ENCODE peak calls at places on chromosomes 11 and 22, in nine cellular contexts. H is CD4-positive, CD25-positive, alpha-beta regulatory T cell; G is cardiac muscle cell; M is upper lobe of right lung; Q is PC-9; X is right lobe of liver; I is dorsolateral prefrontal cortex; U is right atrium auricular region; V is tibial artery. P is an unnamed sample.
A peak's percentile ranks its signal among the peaks of the same experiment; 100 is the strongest.

GRCh38 chr11:15968461-15969130 is 387.8 kb downstream of the SOX6 start:
- DNase-seq in H (no peak), G (peak; percentile 34), M (no peak), Q (no peak), X (no peak), I (no peak), U (no peak), V (no peak), P (no peak)

GRCh38 chr11:65210361-65210731 is 28.6 kb downstream of the CAPN1 start:
- DNase-seq in H (no peak), G (no peak), M (no peak), Q (no peak), X (no peak), I (no peak), U (no peak), V (no peak), P (no peak)

GRCh38 chr22:23803001-23803819 is 16.4 kb downstream of the SMARCB1 start:
- DNase-seq in H (no peak), G (no peak), M (no peak), Q (no peak), X (peak; percentile 71), I (no peak), U (no peak), V (no peak), P (no peak)

GRCh38 chr11:134069426-134069921 is 602 bp downstream of the JAM3 start:
- DNase-seq in H (no peak), G (peak; percentile 34), M (no peak), Q (no peak), X (no peak), I (peak; percentile 64), U (no peak), V (no peak), P (no peak)

GRCh38 chr11:93143800-93144199 is 54.0 kb downstream of the SLC36A4 start:
- DNase-seq in H (no peak), G (no peak), M (no peak), Q (no peak), X (no peak), I (no peak), U (no peak), V (no peak), P (no peak)

GRCh38 chr11:61695917-61696316 is 15.7 kb downstream of the DAGLA start:
- DNase-seq in H (peak; percentile 78), G (peak; percentile 69), M (peak; percentile 89), Q (peak; percentile 91), X (peak; percentile 76), I (peak; percentile 76), U (peak; percentile 94), V (peak; percentile 78), P (peak; percentile 93)

GRCh38 chr11:6855971-6856542 is 6.8 kb upstream of the OR10A2 start:
- DNase-seq in H (no peak), G (peak; percentile 6), M (no peak), Q (no peak), X (no peak), I (no peak), U (no peak), V (no peak), P (no peak)

GRCh38 chr22:30646518-30647160 is 11.1 kb downstream of the SLC35E4 start:
- DNase-seq in H (no peak), G (no peak), M (no peak), Q (peak; percentile 4), X (no peak), I (no peak), U (no peak), V (no peak), P (no peak)

GRCh38 chr22:49294656-49295464 is 532.8 kb downstream of the BRD1 start:
- DNase-seq in H (no peak), G (no peak), M (peak; percentile 51), Q (no peak), X (no peak), I (no peak), U (peak; percentile 36), V (peak; percentile 5), P (no peak)

GRCh38 chr11:27174026-27174425 is 133.4 kb downstream of the BBOX1 start:
- DNase-seq in H (no peak), G (no peak), M (no peak), Q (no peak), X (no peak), I (no peak), U (no peak), V (no peak), P (no peak)

GRCh38 chr11:88036701-88037100 is 138.5 kb downstream of the RAB38 start:
- DNase-seq in H (no peak), G (no peak), M (no peak), Q (no peak), X (no peak), I (no peak), U (no peak), V (no peak), P (no peak)

GRCh38 chr11:88039512-88040496 is 135.4 kb downstream of the RAB38 start:
- DNase-seq in H (no peak), G (no peak), M (no peak), Q (no peak), X (no peak), I (no peak), U (no peak), V (no peak), P (no peak)

GRCh38 chr11:88035271-88035670 is 140.0 kb downstream of the RAB38 start:
- DNase-seq in H (no peak), G (no peak), M (no peak), Q (no peak), X (no peak), I (no peak), U (no peak), V (no peak), P (no peak)
- H3K27ac ChIP-seq in H (no peak overlapping the region), G (no peak overlapping the region), M (no peak overlapping the region), Q (no peak overlapping the region), X (no peak overlapping the region), I (no peak overlapping the region), U (no peak overlapping the region), V (no peak overlapping the region), P (no peak overlapping the region)

DNA sequence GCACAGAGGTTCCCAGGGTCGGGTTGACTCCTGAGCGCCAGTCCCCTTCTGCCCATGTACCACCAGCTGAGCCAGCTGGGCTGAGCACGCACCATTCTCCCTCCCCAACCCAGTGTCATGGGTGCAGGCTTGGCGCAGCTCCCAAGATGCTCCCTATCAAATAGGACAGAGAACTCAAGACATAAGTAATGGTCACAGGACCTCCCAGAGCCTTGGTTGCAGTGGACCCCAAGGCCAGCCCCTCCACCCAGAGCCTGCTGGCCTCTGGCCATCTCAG is 1.8 kb downstream of the IL18BP start:
- DNase-seq in H (no peak), G (no peak), M (no peak), Q (no peak), X (no peak), I (no peak), U (no peak), V (no peak), P (no peak)
- H3K27ac ChIP-seq in H (no peak overlapping the region), G (peak overlapping the region; percentile 34), M (peak overlapping the region; percentile 55), Q (no peak overlapping the region), X (no peak overlapping the region), I (peak overlapping the region; percentile 38), U (no peak overlapping the region), V (peak overlapping the region; percentile 65), P (no peak overlapping the region)

GRCh38 chr11:126197277-126197939 is 14.0 kb downstream of the RPUSD4 start:
- DNase-seq in H (no peak), G (no peak), M (no peak), Q (no peak), X (no peak), I (no peak), U (no peak), V (no peak), P (no peak)
- H3K27ac ChIP-seq in H (no peak overlapping the region), G (no peak overlapping the region), M (no peak overlapping the region), Q (no peak overlapping the region), X (no peak overlapping the region), I (no peak overlapping the region), U (no peak overlapping the region), V (no peak overlapping the region), P (no peak overlapping the region)

GRCh38 chr11:20634781-20635180 is 34.6 kb upstream of the NELL1 start:
- DNase-seq in H (no peak), G (no peak), M (no peak), Q (no peak), X (no peak), I (no peak), U (no peak), V (no peak), P (no peak)

GRCh38 chr11:20634044-20634443 is 34.6 kb downstream of the SLC6A5 start:
- DNase-seq in H (no peak), G (peak; percentile 47), M (no peak), Q (no peak), X (no peak), I (no peak), U (no peak), V (no peak), P (no peak)

GRCh38 chr11:20627026-20627425 is 27.6 kb downstream of the SLC6A5 start:
- DNase-seq in H (no peak), G (no peak), M (no peak), Q (no peak), X (no peak), I (no peak), U (no peak), V (no peak), P (no peak)

GRCh38 chr11:20632169-20632532 is 32.7 kb downstream of the SLC6A5 start:
- DNase-seq in H (no peak), G (no peak), M (no peak), Q (no peak), X (no peak), I (no peak), U (no peak), V (no peak), P (no peak)

DNA sequence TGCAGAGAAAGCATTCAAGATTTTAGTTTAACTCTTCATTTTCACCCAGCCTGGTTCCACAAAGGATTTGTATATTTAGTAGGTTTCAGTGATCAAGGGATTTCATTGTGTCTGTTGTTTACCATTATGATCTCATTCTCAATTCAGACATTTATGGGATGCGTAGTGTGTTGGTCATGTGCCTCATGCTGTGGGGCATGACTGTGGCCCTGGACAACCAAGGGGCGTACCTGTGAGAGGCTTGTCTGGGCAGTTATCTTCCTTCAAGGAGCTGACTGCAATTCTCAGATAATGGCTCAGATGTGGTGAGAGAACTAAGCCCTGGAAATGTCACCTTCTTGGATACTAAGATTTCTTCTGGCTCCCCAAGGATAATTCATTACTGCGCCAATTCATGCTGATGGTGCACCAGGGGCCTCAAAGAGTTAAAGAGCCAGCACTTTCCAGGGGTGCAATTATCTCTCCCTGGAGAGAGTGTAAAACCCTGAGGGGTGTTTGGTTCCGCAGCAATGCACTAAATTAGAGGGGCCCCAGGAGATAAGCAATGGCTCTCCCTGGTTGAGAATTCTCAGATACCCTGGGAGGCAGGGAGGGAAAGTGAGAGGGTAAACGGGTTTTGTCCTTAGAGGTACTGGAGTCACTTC is 32.2 kb downstream of the SLC6A5 start:
- DNase-seq in H (no peak), G (no peak), M (no peak), Q (no peak), X (no peak), I (no peak), U (no peak), V (no peak), P (no peak)
- H3K27ac ChIP-seq in H (no peak overlapping the region), G (no peak overlapping the region), M (no peak overlapping the region), Q (no peak overlapping the region), X (no peak overlapping the region), I (no peak overlapping the region), U (no peak overlapping the region), V (no peak overlapping the region), P (no peak overlapping the region)

P was measured in CD8-positive, alpha-beta memory T cell.